ENCODE peak calls at places on chromosomes 16 and 17, in eight cellular contexts. E is gastrocnemius medialis; B is CD4-positive, CD25-positive, alpha-beta regulatory T cell; D is pancreas; Q is upper lobe of right lung; Z is heart left ventricle; P is cardiac muscle cell; V is lung. W is an unnamed sample.

GRCh38 chr16:56637814-56638750 is at the start of gene MT1A:
- DNase-seq in B (no peak), V (peak; percentile 78), Q (peak; percentile 83), E (peak; percentile 68), Z (peak; percentile 79), P (peak; percentile 65), D (peak; percentile 83), W (no peak)

GRCh38 chr17:19369846-19370492 is 7.4 kb upstream of the B9D1 start:
- DNase-seq in V (peak; percentile 57), Q (no peak), D (no peak), Z (no peak), P (no peak), B (no peak), E (no peak), W (peak; percentile 23)

GRCh38 chr16:50260206-50261159 is 5.9 kb upstream of the ADCY7 start:
- DNase-seq in E (no peak), Z (no peak), D (no peak), V (no peak), Q (peak; percentile 30), P (no peak), B (no peak), W (no peak)

GRCh38 chr17:50890675-50891516 is 24.7 kb upstream of the TOB1 start:
- DNase-seq in Q (no peak), P (no peak), D (no peak), B (no peak), Z (no peak), E (no peak), V (no peak), W (no peak)

GRCh38 chr16:59865071-59865671 is 1131.1 kb upstream of the GOT2 start:
- DNase-seq in Q (no peak), P (no peak), V (no peak), B (no peak), Z (no peak), D (no peak), E (no peak), W (no peak)

GRCh38 chr17:75634376-75634740 is 1.1 kb downstream of the SMIM5 start:
- DNase-seq in D (no peak), E (no peak), P (no peak), Z (no peak), B (no peak), Q (no peak), V (no peak), W (no peak)

GRCh38 chr16:54585966-54586365 is 299.4 kb upstream of the IRX3 start:
- DNase-seq in D (no peak), V (no peak), Q (no peak), E (no peak), B (no peak), Z (no peak), P (no peak), W (no peak)

GRCh38 chr16:57507414-57508083 is 21.3 kb upstream of the DOK4 start:
- DNase-seq in D (no peak), P (no peak), E (no peak), B (no peak), Z (no peak), Q (no peak), V (no peak), W (no peak)

DNA sequence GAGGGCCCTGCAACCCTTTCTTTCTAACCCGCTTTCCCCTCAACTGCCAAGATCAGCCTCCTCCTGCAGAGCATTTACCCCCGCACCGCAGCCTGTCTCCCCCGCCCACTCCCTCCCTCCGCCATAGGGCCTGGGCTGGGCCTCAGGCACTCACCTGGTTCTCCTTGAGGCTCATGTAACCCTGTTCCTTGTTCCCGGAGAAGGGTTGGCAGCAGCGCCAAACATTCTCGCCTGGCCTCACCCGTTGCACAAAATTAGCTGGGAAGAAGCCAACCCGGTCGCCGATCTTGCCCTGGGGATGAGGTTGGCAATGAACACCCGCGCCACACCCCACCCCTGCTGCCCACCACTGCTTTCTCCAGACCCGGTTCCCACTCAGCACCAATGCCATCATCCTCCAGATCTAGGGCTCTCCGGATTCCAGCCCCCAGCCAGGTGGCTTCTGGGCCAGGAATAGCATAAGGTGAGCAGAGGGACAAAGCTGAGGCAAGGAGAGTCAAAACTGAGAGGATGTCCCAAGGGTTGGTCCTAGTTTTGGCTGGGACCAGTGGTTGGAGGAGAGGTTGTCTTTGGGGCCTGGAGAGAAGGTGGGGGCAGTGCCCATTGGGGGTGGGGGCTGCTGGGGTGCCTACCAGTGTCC is 12.8 kb downstream of the STAC2 start:
- DNase-seq in D (no peak), Z (no peak), V (peak; percentile 81), E (peak; percentile 51), Q (peak; percentile 91), P (no peak), B (no peak), W (no peak)
- H3K4me1 ChIP-seq in D (no peaks in the 10 kb centered on the region), Z (peaks cover 10% of the 10 kb centered on the region), V (peaks cover 13% of the 10 kb centered on the region), E (peaks cover 21% of the 10 kb centered on the region), Q (peaks cover 26% of the 10 kb centered on the region), P (peaks cover 13% of the 10 kb centered on the region), B (peaks cover 18% of the 10 kb centered on the region), W (peaks cover 4% of the 10 kb centered on the region)

GRCh38 chr16:29985271-29985811 is 10.1 kb downstream of the HIRIP3 start:
- DNase-seq in D (no peak), E (no peak), Z (no peak), V (no peak), B (no peak), Q (no peak), P (no peak), W (peak; percentile 58)

GRCh38 chr16:29987371-29988085 is 7.9 kb downstream of the HIRIP3 start:
- DNase-seq in Z (no peak), D (no peak), B (no peak), V (no peak), P (no peak), Q (peak; percentile 65), E (no peak), W (no peak)

GRCh38 chr16:29986931-29987330 is 8.5 kb downstream of the HIRIP3 start:
- DNase-seq in V (no peak), P (no peak), D (no peak), E (no peak), Q (no peak), Z (no peak), B (no peak), W (no peak)

GRCh38 chr16:29984764-29985147 is 10.7 kb downstream of the HIRIP3 start:
- DNase-seq in P (no peak), Q (no peak), Z (no peak), D (no peak), E (no peak), V (no peak), B (no peak), W (no peak)

DNA sequence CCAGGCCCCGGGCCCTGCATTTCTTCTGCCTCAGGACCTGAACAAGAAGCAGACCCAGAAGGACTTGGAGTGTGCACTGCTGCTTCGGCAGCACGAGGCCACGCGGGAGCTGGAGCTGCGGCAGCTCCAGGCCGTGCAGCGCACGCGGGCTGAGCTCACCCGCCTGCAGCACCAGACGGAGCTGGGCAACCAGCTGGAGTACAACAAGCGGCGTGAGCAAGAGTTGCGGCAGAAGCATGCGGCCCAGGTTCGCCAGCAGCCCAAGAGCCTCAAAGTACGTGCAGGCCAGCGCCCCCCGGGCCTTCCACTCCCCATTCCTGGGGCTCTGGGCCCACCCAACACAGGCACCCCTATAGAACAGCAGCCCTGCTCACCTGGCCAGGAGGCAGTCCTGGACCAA is 9.2 kb downstream of the HIRIP3 start:
- DNase-seq in Q (no peak), B (no peak), E (no peak), P (no peak), V (no peak), D (no peak), Z (no peak), W (no peak)
- H3K36me3 ChIP-seq in Q (peaks cover 90% of the 10 kb centered on the region), B (peaks cover 73% of the 10 kb centered on the region), E (no peaks in the 10 kb centered on the region), P (peaks cover 70% of the 10 kb centered on the region), V (peaks cover 83% of the 10 kb centered on the region), D (peaks cover 35% of the 10 kb centered on the region), Z (peaks cover 100% of the 10 kb centered on the region), W (peaks cover 85% of the 10 kb centered on the region)

GRCh38 chr16:66548068-66548467 is 1.9 kb downstream of the TK2 start:
- DNase-seq in D (no peak), B (no peak), V (no peak), P (no peak), Z (no peak), E (no peak), Q (no peak), W (no peak)

GRCh38 chr16:66548868-66549267 is 1.1 kb downstream of the TK2 start:
- DNase-seq in Z (no peak), P (no peak), Q (no peak), V (no peak), B (no peak), D (no peak), E (no peak), W (no peak)

GRCh38 chr16:66547101-66547989 is 2.6 kb downstream of the TK2 start:
- DNase-seq in E (no peak), V (no peak), D (no peak), P (no peak), B (no peak), Q (no peak), Z (no peak), W (no peak)

GRCh38 chr16:66551362-66551761 is 1.0 kb upstream of the CKLF start:
- DNase-seq in P (no peak), Q (no peak), V (no peak), E (no peak), B (peak; percentile 58), D (no peak), Z (no peak), W (no peak)

DNA sequence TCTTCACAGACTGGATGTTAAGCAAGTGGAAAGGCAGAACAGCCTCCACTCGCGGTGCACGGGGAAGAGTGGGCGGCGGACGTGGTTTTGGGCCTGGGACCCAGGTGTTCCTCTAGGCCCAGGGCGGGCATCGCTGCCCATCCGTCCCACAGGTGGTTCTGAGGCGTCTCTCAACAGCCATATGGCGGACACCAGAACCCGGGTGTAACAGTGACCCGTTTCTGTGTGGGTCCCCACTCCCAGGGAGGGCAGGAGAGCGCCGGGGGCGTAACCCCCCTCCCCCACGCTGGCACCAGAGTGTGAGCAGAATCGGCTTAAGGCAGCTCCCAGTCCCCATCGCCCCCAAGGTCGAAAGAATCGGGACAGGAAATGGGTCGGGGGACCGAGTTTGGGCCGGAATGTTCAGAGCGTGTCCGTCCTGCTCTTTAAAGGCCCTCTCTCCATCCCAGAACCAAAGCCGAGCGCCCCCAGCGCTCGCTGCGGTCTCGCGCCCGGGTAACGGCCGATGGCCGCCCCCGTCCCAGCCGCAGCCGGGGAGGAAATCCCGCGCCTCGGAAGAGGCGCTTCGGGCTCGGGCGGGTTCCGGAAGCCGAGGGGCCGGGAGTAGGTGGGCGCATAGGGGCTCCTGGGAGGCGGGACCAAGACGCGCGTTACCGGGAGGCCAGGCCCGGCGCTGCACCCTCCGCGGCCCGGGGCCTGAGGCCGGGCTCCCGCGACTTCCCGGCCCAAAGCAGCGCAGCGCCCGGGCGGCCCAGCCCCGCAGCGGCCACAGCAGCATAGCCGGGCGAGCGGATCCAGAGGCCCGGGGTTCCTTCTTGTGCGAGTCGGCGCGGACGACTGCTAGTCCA is at the start of gene TK2:
- DNase-seq in Z (peak; percentile 76), P (peak; percentile 85), E (peak; percentile 24), V (peak; percentile 65), D (peak; percentile 67), Q (peak; percentile 87), B (peak; percentile 57), W (no peak)
- H3K4me1 ChIP-seq in Z (peaks cover 37% of the 10 kb centered on the region), P (peaks cover 20% of the 10 kb centered on the region), E (peaks cover 32% of the 10 kb centered on the region), V (peaks cover 15% of the 10 kb centered on the region), D (peaks cover 21% of the 10 kb centered on the region), Q (peaks cover 42% of the 10 kb centered on the region), B (peaks cover 59% of the 10 kb centered on the region), W (peaks cover 24% of the 10 kb centered on the region)

GRCh38 chr17:56943505-56944125 is 17.2 kb downstream of the COIL start:
- DNase-seq in V (no peak), E (no peak), B (no peak), D (no peak), P (peak; percentile 13), Z (no peak), Q (no peak), W (no peak)

GRCh38 chr17:56945938-56946337 is 14.9 kb downstream of the COIL start:
- DNase-seq in E (no peak), V (no peak), P (no peak), Q (no peak), B (no peak), D (no peak), Z (no peak), W (no peak)

GRCh38 chr17:56949595-56949994 is 11.3 kb downstream of the COIL start:
- DNase-seq in E (no peak), D (no peak), B (no peak), P (no peak), Q (no peak), V (no peak), Z (no peak), W (no peak)

GRCh38 chr17:56948491-56948890 is 12.4 kb downstream of the COIL start:
- DNase-seq in B (no peak), V (no peak), P (no peak), Z (no peak), Q (no peak), D (no peak), E (no peak), W (no peak)

GRCh38 chr17:56947741-56948140 is 13.1 kb downstream of the COIL start:
- DNase-seq in D (no peak), P (no peak), B (no peak), E (no peak), Z (no peak), V (no peak), Q (no peak), W (no peak)
- H3K36me3 ChIP-seq in D (peaks cover 11% of the 10 kb centered on the region), P (peaks cover 43% of the 10 kb centered on the region), B (peaks cover 49% of the 10 kb centered on the region), E (no peaks in the 10 kb centered on the region), Z (peaks cover 83% of the 10 kb centered on the region), V (peaks cover 16% of the 10 kb centered on the region), Q (peaks cover 77% of the 10 kb centered on the region), W (peaks cover 80% of the 10 kb centered on the region)